ENCODE peak calls at places on chromosome 18, in eight cellular contexts. V, A, M, K, R, F, H and O are unnamed samples.
A peak's percentile ranks its signal among the peaks of the same experiment; 100 is the strongest.

GRCh38 chr18:50432915-50433314 is 58.1 kb downstream of the SKA1 start:
- DNase-seq in V (no peak), A (no peak), M (no peak), K (no peak), R (no peak), F (no peak), H (no peak), O (no peak)

GRCh38 chr18:8416212-8417019 is 192.8 kb upstream of the RAB12 start:
- DNase-seq in V (no peak), A (no peak), M (no peak), K (no peak), R (no peak), F (no peak), H (no peak), O (no peak)

GRCh38 chr18:51639541-51639940 is 442.1 kb upstream of the MEX3C start:
- DNase-seq in V (no peak), A (no peak), M (no peak), K (no peak), R (no peak), F (no peak), H (no peak), O (no peak)

GRCh38 chr18:24446953-24447537 is 13.4 kb upstream of the HRH4 start:
- DNase-seq in V (peak; percentile 1), A (no peak), M (no peak), K (no peak), R (no peak), F (no peak), H (peak; percentile 7), O (no peak)

GRCh38 chr18:74116628-74117554 is 30.7 kb downstream of the FBXO15 start:
- DNase-seq in V (peak; percentile 4), A (no peak), M (no peak), K (peak; percentile 69), R (no peak), F (no peak), H (peak; percentile 72), O (no peak)

GRCh38 chr18:79401494-79402208 is 5.9 kb downstream of the NFATC1 start:
- DNase-seq in V (no peak), A (no peak), M (no peak), K (no peak), R (no peak), F (peak; percentile 34), H (no peak), O (no peak)

GRCh38 chr18:3466051-3466450 is 16.1 kb downstream of the TGIF1 start:
- DNase-seq in V (no peak), A (no peak), M (no peak), K (no peak), R (no peak), F (no peak), H (no peak), O (no peak)

GRCh38 chr18:69777248-69777647 is 170.4 kb downstream of the CD226 start:
- DNase-seq in V (no peak), A (no peak), M (no peak), K (no peak), R (no peak), F (no peak), H (no peak), O (no peak)

GRCh38 chr18:35397976-35398375 is 20.8 kb upstream of the ZNF396 start:
- DNase-seq in V (no peak), A (no peak), M (no peak), K (no peak), R (no peak), F (no peak), H (peak; percentile 23), O (no peak)

GRCh38 chr18:38690626-38691025 is 1125.0 kb upstream of the CELF4 start:
- DNase-seq in V (no peak), A (no peak), M (no peak), K (no peak), R (no peak), F (no peak), H (peak; percentile 3), O (no peak)

GRCh38 chr18:74219056-74219455 is 70.7 kb downstream of the TIMM21 start:
- DNase-seq in V (no peak), A (no peak), M (no peak), K (no peak), R (no peak), F (no peak), H (no peak), O (no peak)

GRCh38 chr18:74153377-74153776 is 5.1 kb downstream of the TIMM21 start:
- DNase-seq in V (no peak), A (no peak), M (no peak), K (no peak), R (no peak), F (no peak), H (no peak), O (no peak)

GRCh38 chr18:1914489-1914888 is 656.8 kb downstream of the METTL4 start:
- DNase-seq in V (no peak), A (no peak), M (no peak), K (no peak), R (no peak), F (no peak), H (no peak), O (no peak)

GRCh38 chr18:39053569-39053968 is 1488.0 kb upstream of the CELF4 start:
- DNase-seq in V (no peak), A (no peak), M (no peak), K (no peak), R (no peak), F (no peak), H (no peak), O (peak; percentile 20)

GRCh38 chr18:45724591-45724990 is 610 bp downstream of the SLC14A1 start:
- DNase-seq in V (no peak), A (no peak), M (no peak), K (no peak), R (no peak), F (no peak), H (no peak), O (no peak)

GRCh38 chr18:9333441-9334350 is 877 bp upstream of the TWSG1 start:
- DNase-seq in V (no peak), A (no peak), M (no peak), K (peak; percentile 58), R (peak; percentile 36), F (peak; percentile 12), H (peak; percentile 9), O (no peak)

GRCh38 chr18:23142285-23142929 is 7.1 kb downstream of the CABLES1 start:
- DNase-seq in V (no peak), A (no peak), M (no peak), K (no peak), R (no peak), F (no peak), H (no peak), O (no peak)

GRCh38 chr18:5627756-5628511 is 84.1 kb upstream of the EPB41L3 start:
- DNase-seq in V (no peak), A (no peak), M (no peak), K (peak; percentile 1), R (no peak), F (no peak), H (peak; percentile 53), O (no peak)

GRCh38 chr18:49747876-49748275 is 65.5 kb downstream of the ACAA2 start:
- DNase-seq in V (no peak), A (no peak), M (no peak), K (no peak), R (no peak), F (no peak), H (no peak), O (no peak)

GRCh38 chr18:8701546-8702118 is 3.7 kb upstream of the MTCL1 start:
- DNase-seq in V (no peak), A (no peak), M (no peak), K (no peak), R (no peak), F (no peak), H (no peak), O (peak; percentile 23)

GRCh38 chr18:31744661-31745060 is 16.0 kb downstream of the SLC25A52 start:
- DNase-seq in V (no peak), A (no peak), M (no peak), K (no peak), R (no peak), F (no peak), H (no peak), O (no peak)

GRCh38 chr18:48949606-48950535 is 894 bp downstream of the SMAD7 start:
- DNase-seq in V (no peak), A (no peak), M (peak; percentile 42), K (peak; percentile 40), R (no peak), F (no peak), H (peak; percentile 78), O (no peak)

GRCh38 chr18:44198296-44199284 is 482.1 kb upstream of the SETBP1 start:
- DNase-seq in V (no peak), A (no peak), M (no peak), K (no peak), R (no peak), F (peak; percentile 9), H (no peak), O (no peak)

GRCh38 chr18:70600225-70600925 is 311.5 kb downstream of the SOCS6 start:
- DNase-seq in V (no peak), A (no peak), M (no peak), K (no peak), R (no peak), F (no peak), H (no peak), O (no peak)

GRCh38 chr18:79064228-79064627 is 5.0 kb upstream of the ATP9B start:
- DNase-seq in V (no peak), A (no peak), M (no peak), K (no peak), R (no peak), F (no peak), H (peak; percentile 35), O (no peak)

GRCh38 chr18:6057604-6058003 is 162.3 kb upstream of the TMEM200C start:
- DNase-seq in V (no peak), A (no peak), M (no peak), K (no peak), R (no peak), F (no peak), H (peak; percentile 53), O (no peak)

GRCh38 chr18:70450658-70451253 is 161.9 kb downstream of the SOCS6 start:
- DNase-seq in V (no peak), A (no peak), M (no peak), K (no peak), R (no peak), F (no peak), H (no peak), O (no peak)

GRCh38 chr18:12606592-12607315 is 51.2 kb downstream of the SPIRE1 start:
- DNase-seq in V (no peak), A (no peak), M (no peak), K (no peak), R (no peak), F (no peak), H (no peak), O (no peak)

GRCh38 chr18:34773378-34773777 is 63.3 kb downstream of the DTNA start:
- DNase-seq in V (no peak), A (no peak), M (no peak), K (no peak), R (no peak), F (no peak), H (no peak), O (no peak)